ENCODE peak calls at places on chromosomes 13 and 19, in six cellular contexts. One of them, this sample, is unnamed.

GRCh38 chr19:51136891-51137551 is 5.1 kb upstream of the SIGLEC7 start:
- DNase-seq in lower leg skin: peak; percentile 81
- DNase-seq in body of pancreas: no peak
- DNase-seq in choroid plexus epithelial cell: no peak
- DNase-seq in cardiac fibroblast: no peak
- DNase-seq in amygdala: no peak
- DNase-seq in this sample: no peak

GRCh38 chr19:44278181-44278690 is 18.6 kb downstream of the ZNF233 start:
- DNase-seq in lower leg skin: no peak
- DNase-seq in choroid plexus epithelial cell: no peak
- DNase-seq in amygdala: no peak
- DNase-seq in body of pancreas: no peak
- DNase-seq in cardiac fibroblast: peak; percentile 66
- DNase-seq in this sample: no peak

GRCh38 chr13:27170521-27171243 is 929 bp downstream of the USP12 start:
- DNase-seq in lower leg skin: peak; percentile 90
- DNase-seq in amygdala: no peak
- DNase-seq in body of pancreas: peak; percentile 48
- DNase-seq in cardiac fibroblast: no peak
- DNase-seq in choroid plexus epithelial cell: peak; percentile 60
- DNase-seq in this sample: no peak

GRCh38 chr19:1433119-1434039 is 4.8 kb upstream of the RPS15 start:
- DNase-seq in lower leg skin: no peak
- DNase-seq in cardiac fibroblast: no peak
- DNase-seq in amygdala: no peak
- DNase-seq in choroid plexus epithelial cell: no peak
- DNase-seq in body of pancreas: no peak
- DNase-seq in this sample: no peak

GRCh38 chr13:24693862-24694471 is 13.8 kb downstream of the ATP12A start:
- DNase-seq in body of pancreas: peak; percentile 32
- DNase-seq in cardiac fibroblast: peak; percentile 57
- DNase-seq in amygdala: no peak
- DNase-seq in lower leg skin: no peak
- DNase-seq in choroid plexus epithelial cell: peak; percentile 75
- DNase-seq in this sample: no peak

GRCh38 chr19:5558101-5558621 is 9.6 kb downstream of the TINCR start:
- DNase-seq in cardiac fibroblast: no peak
- DNase-seq in choroid plexus epithelial cell: no peak
- DNase-seq in body of pancreas: no peak
- DNase-seq in amygdala: no peak
- DNase-seq in lower leg skin: no peak
- DNase-seq in this sample: no peak

GRCh38 chr19:38023245-38023644 is 116.2 kb downstream of the SIPA1L3 start:
- DNase-seq in amygdala: no peak
- DNase-seq in body of pancreas: no peak
- DNase-seq in lower leg skin: no peak
- DNase-seq in cardiac fibroblast: peak; percentile 72
- DNase-seq in choroid plexus epithelial cell: peak; percentile 46
- DNase-seq in this sample: no peak

GRCh38 chr19:29878973-29879654 is 62.9 kb upstream of the URI1 start:
- DNase-seq in cardiac fibroblast: peak; percentile 43
- DNase-seq in body of pancreas: no peak
- DNase-seq in choroid plexus epithelial cell: peak; percentile 20
- DNase-seq in amygdala: no peak
- DNase-seq in lower leg skin: peak; percentile 88
- DNase-seq in this sample: peak; percentile 43

GRCh38 chr19:11843741-11844140 is 4.8 kb upstream of the ZNF439 start:
- DNase-seq in choroid plexus epithelial cell: no peak
- DNase-seq in amygdala: no peak
- DNase-seq in body of pancreas: no peak
- DNase-seq in lower leg skin: no peak
- DNase-seq in cardiac fibroblast: no peak
- DNase-seq in this sample: no peak

GRCh38 chr13:74869846-74870245 is 612.1 kb downstream of the TBC1D4 start:
- DNase-seq in lower leg skin: no peak
- DNase-seq in choroid plexus epithelial cell: peak; percentile 62
- DNase-seq in amygdala: no peak
- DNase-seq in cardiac fibroblast: peak; percentile 68
- DNase-seq in body of pancreas: no peak
- DNase-seq in this sample: no peak

GRCh38 chr19:54317108-54317964 is 4.4 kb upstream of the LILRA5 start:
- DNase-seq in amygdala: no peak
- DNase-seq in body of pancreas: no peak
- DNase-seq in choroid plexus epithelial cell: no peak
- DNase-seq in lower leg skin: peak; percentile 60
- DNase-seq in cardiac fibroblast: no peak
- DNase-seq in this sample: no peak

GRCh38 chr13:92805766-92806165 is 420.8 kb upstream of the GPC6 start:
- DNase-seq in body of pancreas: no peak
- DNase-seq in choroid plexus epithelial cell: no peak
- DNase-seq in cardiac fibroblast: no peak
- DNase-seq in amygdala: no peak
- DNase-seq in lower leg skin: no peak
- DNase-seq in this sample: no peak

GRCh38 chr19:12965017-12965811 is 4.2 kb upstream of the DAND5 start:
- DNase-seq in cardiac fibroblast: peak; percentile 81
- DNase-seq in amygdala: peak; percentile 33
- DNase-seq in choroid plexus epithelial cell: peak; percentile 78
- DNase-seq in body of pancreas: peak; percentile 85
- DNase-seq in lower leg skin: peak; percentile 96
- DNase-seq in this sample: peak; percentile 82

GRCh38 chr13:98103942-98104880 is 38.7 kb upstream of the FARP1 start:
- DNase-seq in body of pancreas: no peak
- DNase-seq in cardiac fibroblast: peak; percentile 49
- DNase-seq in choroid plexus epithelial cell: peak; percentile 39
- DNase-seq in lower leg skin: peak; percentile 23
- DNase-seq in amygdala: no peak
- DNase-seq in this sample: no peak

GRCh38 chr13:39474600-39474999 is 128.4 kb downstream of the LHFPL6 start:
- DNase-seq in choroid plexus epithelial cell: no peak
- DNase-seq in body of pancreas: no peak
- DNase-seq in cardiac fibroblast: no peak
- DNase-seq in lower leg skin: no peak
- DNase-seq in amygdala: no peak
- DNase-seq in this sample: no peak

GRCh38 chr19:49793561-49793840 is 19.6 kb downstream of the FUZ start:
- DNase-seq in choroid plexus epithelial cell: no peak
- DNase-seq in lower leg skin: no peak
- DNase-seq in amygdala: no peak
- DNase-seq in body of pancreas: no peak
- DNase-seq in cardiac fibroblast: no peak
- DNase-seq in this sample: no peak

GRCh38 chr13:48624858-48625257 is 28.9 kb upstream of the CYSLTR2 start:
- DNase-seq in cardiac fibroblast: peak; percentile 62
- DNase-seq in amygdala: no peak
- DNase-seq in choroid plexus epithelial cell: peak; percentile 75
- DNase-seq in lower leg skin: no peak
- DNase-seq in body of pancreas: no peak
- DNase-seq in this sample: no peak

GRCh38 chr13:106619688-106620555 is 52.0 kb upstream of the ARGLU1 start:
- DNase-seq in body of pancreas: peak; percentile 24
- DNase-seq in lower leg skin: peak; percentile 62
- DNase-seq in amygdala: no peak
- DNase-seq in choroid plexus epithelial cell: peak; percentile 84
- DNase-seq in cardiac fibroblast: peak; percentile 77
- DNase-seq in this sample: no peak

GRCh38 chr13:45439000-45439399 is 20.8 kb upstream of the SLC25A30 start:
- DNase-seq in lower leg skin: peak; percentile 18
- DNase-seq in choroid plexus epithelial cell: no peak
- DNase-seq in amygdala: no peak
- DNase-seq in body of pancreas: no peak
- DNase-seq in cardiac fibroblast: no peak
- DNase-seq in this sample: no peak

GRCh38 chr19:49442793-49443365 is 1.6 kb upstream of the SLC17A7 start:
- DNase-seq in amygdala: no peak
- DNase-seq in cardiac fibroblast: peak; percentile 87
- DNase-seq in body of pancreas: peak; percentile 90
- DNase-seq in lower leg skin: peak; percentile 99
- DNase-seq in choroid plexus epithelial cell: peak; percentile 73
- DNase-seq in this sample: peak; percentile 96

GRCh38 chr13:52924241-52925148 is 76.1 kb upstream of the PCDH8 start:
- DNase-seq in body of pancreas: no peak
- DNase-seq in choroid plexus epithelial cell: no peak
- DNase-seq in amygdala: no peak
- DNase-seq in lower leg skin: no peak
- DNase-seq in cardiac fibroblast: no peak
- DNase-seq in this sample: no peak

GRCh38 chr19:11848594-11849263 is at the start of gene ZNF439:
- DNase-seq in body of pancreas: peak; percentile 88
- DNase-seq in choroid plexus epithelial cell: peak; percentile 73
- DNase-seq in lower leg skin: peak; percentile 97
- DNase-seq in cardiac fibroblast: peak; percentile 53
- DNase-seq in amygdala: peak; percentile 82
- DNase-seq in this sample: peak; percentile 94

GRCh38 chr13:93388701-93389100 is 162.1 kb downstream of the GPC6 start:
- DNase-seq in lower leg skin: no peak
- DNase-seq in amygdala: no peak
- DNase-seq in cardiac fibroblast: peak; percentile 47
- DNase-seq in body of pancreas: no peak
- DNase-seq in choroid plexus epithelial cell: peak; percentile 64
- DNase-seq in this sample: no peak

GRCh38 chr13:35743165-35743564 is 266.7 kb upstream of the MAB21L1 start:
- DNase-seq in amygdala: no peak
- DNase-seq in lower leg skin: no peak
- DNase-seq in cardiac fibroblast: no peak
- DNase-seq in choroid plexus epithelial cell: no peak
- DNase-seq in body of pancreas: no peak
- DNase-seq in this sample: no peak

GRCh38 chr19:35540356-35540927 is 5.0 kb upstream of the TMEM147 start:
- DNase-seq in cardiac fibroblast: no peak
- DNase-seq in amygdala: no peak
- DNase-seq in body of pancreas: no peak
- DNase-seq in choroid plexus epithelial cell: no peak
- DNase-seq in lower leg skin: no peak
- DNase-seq in this sample: no peak

GRCh38 chr13:102286326-102286725 is 115.5 kb downstream of the FGF14 start:
- DNase-seq in body of pancreas: no peak
- DNase-seq in amygdala: no peak
- DNase-seq in lower leg skin: no peak
- DNase-seq in choroid plexus epithelial cell: peak; percentile 96
- DNase-seq in cardiac fibroblast: peak; percentile 97
- DNase-seq in this sample: no peak